ENCODE peak calls at places on chromosomes 7 and 10, in seven cellular contexts. W, C, Y, Q, J, G and Z are unnamed samples.

GRCh38 chr7:10815546-10815945 is 158.1 kb upstream of the PHF14 start:
- DNase-seq in Y (no peak), W (no peak), G (no peak), Q (no peak), J (no peak), C (no peak), Z (no peak)

GRCh38 chr7:106425017-106425719 is 140.4 kb upstream of the NAMPT start:
- DNase-seq in W (peak), Y (peak), J (peak), C (no peak), Q (peak), G (no peak), Z (peak)

GRCh38 chr7:51316262-51316665 is 345 bp downstream of the COBL start:
- DNase-seq in W (no peak), Q (peak), J (no peak), C (no peak), Y (peak), G (no peak), Z (no peak)

GRCh38 chr10:1550616-1551015 is 186.7 kb downstream of the ADARB2 start:
- DNase-seq in Y (no peak), J (no peak), G (no peak), C (no peak), W (no peak), Q (no peak), Z (no peak)

GRCh38 chr7:116829493-116829892 is 32.9 kb upstream of the CAPZA2 start:
- DNase-seq in Y (no peak), Q (no peak), G (no peak), C (no peak), J (no peak), W (no peak), Z (no peak)

GRCh38 chr7:135831451-135832220 is 83.0 kb upstream of the FAM180A start:
- DNase-seq in W (no peak), Y (no peak), J (peak), C (no peak), G (no peak), Q (no peak), Z (no peak)

GRCh38 chr7:113289140-113289740 is 170.9 kb upstream of the SMIM30 start:
- DNase-seq in Q (no peak), W (peak), Y (no peak), J (peak), C (no peak), G (no peak), Z (peak)

GRCh38 chr10:6108631-6109443 is 20.0 kb downstream of the RBM17 start:
- DNase-seq in Q (no peak), Y (no peak), W (peak), J (peak), G (no peak), C (no peak), Z (peak)

GRCh38 chr7:1340640-1341360 is 108.1 kb downstream of the UNCX start:
- DNase-seq in W (no peak), C (no peak), Y (no peak), Q (no peak), J (no peak), G (no peak), Z (no peak)

GRCh38 chr10:119418401-119418800 is 124.1 kb downstream of the RGS10 start:
- DNase-seq in C (no peak), W (no peak), G (no peak), Q (no peak), J (no peak), Y (no peak), Z (no peak)

GRCh38 chr7:12607134-12607533 is 36.6 kb downstream of the SCIN start:
- DNase-seq in C (no peak), Y (no peak), W (no peak), J (no peak), G (no peak), Q (no peak), Z (no peak)

GRCh38 chr10:47050618-47051455 is 139.6 kb downstream of the PTPN20 start:
- DNase-seq in G (no peak), Q (no peak), C (no peak), J (no peak), W (no peak), Y (peak), Z (no peak)

GRCh38 chr10:128568041-128568440 is 441.8 kb upstream of the MKI67 start:
- DNase-seq in Q (no peak), Y (no peak), G (no peak), J (no peak), W (no peak), C (no peak), Z (no peak)

GRCh38 chr10:132511092-132511491 is 26.5 kb upstream of the INPP5A start:
- DNase-seq in Q (peak), J (no peak), C (no peak), W (no peak), Y (no peak), G (no peak), Z (no peak)